ENCODE peak calls at places on chromosomes 13 and 19, in six cellular contexts. One of them, this sample, is unnamed. For H3K4me1, the result is how much of the 10 kb centered on the place peaks cover.

GRCh38 chr13:71644579-71644978 is 222.4 kb downstream of the DACH1 start:
- DNase-seq in A549: no peak
- DNase-seq in ovary: no peak
- DNase-seq in H1: no peak
- DNase-seq in sigmoid colon: no peak
- DNase-seq in tibial nerve: no peak
- DNase-seq in this sample: no peak

GRCh38 chr19:18468517-18468916 is 30.6 kb upstream of the ISYNA1 start:
- DNase-seq in A549: peak
- DNase-seq in ovary: no peak
- DNase-seq in H1: no peak
- DNase-seq in sigmoid colon: peak
- DNase-seq in tibial nerve: no peak
- DNase-seq in this sample: no peak

GRCh38 chr19:45713141-45713540 is 17.6 kb downstream of the FBXO46 start:
- DNase-seq in A549: no peak
- DNase-seq in ovary: no peak
- DNase-seq in H1: no peak
- DNase-seq in sigmoid colon: no peak
- DNase-seq in tibial nerve: no peak
- DNase-seq in this sample: no peak

GRCh38 chr13:51818771-51819511 is 15.0 kb upstream of the DHRS12 start:
- DNase-seq in A549: no peak
- DNase-seq in ovary: no peak
- DNase-seq in H1: no peak
- DNase-seq in sigmoid colon: peak
- DNase-seq in tibial nerve: no peak
- DNase-seq in this sample: peak

GRCh38 chr13:26558074-26558805 is 757 bp downstream of the WASF3 start:
- DNase-seq in A549: no peak
- DNase-seq in ovary: no peak
- DNase-seq in H1: no peak
- DNase-seq in sigmoid colon: no peak
- DNase-seq in tibial nerve: no peak
- DNase-seq in this sample: no peak

GRCh38 chr13:94239135-94239534 is 240.3 kb downstream of the DCT start:
- DNase-seq in A549: no peak
- DNase-seq in ovary: no peak
- DNase-seq in H1: no peak
- DNase-seq in sigmoid colon: no peak
- DNase-seq in tibial nerve: no peak
- DNase-seq in this sample: no peak

GRCh38 chr13:41649659-41650058 is 192.3 kb downstream of the RGCC start:
- DNase-seq in A549: peak
- DNase-seq in ovary: no peak
- DNase-seq in H1: no peak
- DNase-seq in sigmoid colon: no peak
- DNase-seq in tibial nerve: no peak
- DNase-seq in this sample: no peak

GRCh38 chr13:25141042-25141441 is 31.0 kb downstream of the AMER2 start:
- DNase-seq in A549: no peak
- DNase-seq in ovary: no peak
- DNase-seq in H1: no peak
- DNase-seq in sigmoid colon: no peak
- DNase-seq in tibial nerve: no peak
- DNase-seq in this sample: no peak

GRCh38 chr13:51844862-51845573 is at the start of gene TMEM272:
- DNase-seq in A549: peak
- DNase-seq in ovary: peak
- DNase-seq in H1: no peak
- DNase-seq in sigmoid colon: no peak
- DNase-seq in tibial nerve: no peak
- DNase-seq in this sample: peak

GRCh38 chr19:3656747-3657394 is 30.3 kb upstream of the CACTIN start:
- DNase-seq in A549: no peak
- DNase-seq in ovary: no peak
- DNase-seq in H1: no peak
- DNase-seq in sigmoid colon: no peak
- DNase-seq in tibial nerve: no peak
- DNase-seq in this sample: no peak

GRCh38 chr13:75869981-75870380 is 233.9 kb downstream of the LMO7 start:
- DNase-seq in A549: no peak
- DNase-seq in ovary: no peak
- DNase-seq in H1: no peak
- DNase-seq in sigmoid colon: no peak
- DNase-seq in tibial nerve: no peak
- DNase-seq in this sample: no peak

GRCh38 chr13:34611678-34612077 is 330.4 kb upstream of the NBEA start:
- DNase-seq in A549: no peak
- DNase-seq in ovary: no peak
- DNase-seq in H1: no peak
- DNase-seq in sigmoid colon: no peak
- DNase-seq in tibial nerve: no peak
- DNase-seq in this sample: no peak

GRCh38 chr19:39342647-39343305 is 555 bp downstream of the SAMD4B start:
- DNase-seq in A549: no peak
- DNase-seq in ovary: peak
- DNase-seq in H1: no peak
- DNase-seq in sigmoid colon: peak
- DNase-seq in tibial nerve: no peak
- DNase-seq in this sample: no peak

GRCh38 chr19:7673995-7674667 is 2.8 kb upstream of the MCEMP1 start:
- DNase-seq in A549: peak
- DNase-seq in ovary: no peak
- DNase-seq in H1: no peak
- DNase-seq in sigmoid colon: peak
- DNase-seq in tibial nerve: no peak
- DNase-seq in this sample: peak

GRCh38 chr19:4328243-4328990 is 10.2 kb downstream of the STAP2 start:
- DNase-seq in A549: peak
- DNase-seq in ovary: peak
- DNase-seq in H1: peak
- DNase-seq in sigmoid colon: peak
- DNase-seq in tibial nerve: peak
- DNase-seq in this sample: peak

GRCh38 chr19:51550848-51551672 is 19.6 kb upstream of the SIGLEC6 start:
- DNase-seq in A549: no peak
- DNase-seq in ovary: no peak
- DNase-seq in H1: no peak
- DNase-seq in sigmoid colon: no peak
- DNase-seq in tibial nerve: no peak
- DNase-seq in this sample: no peak

GRCh38 chr13:65461590-65461989 is 1768.5 kb downstream of the PCDH9 start:
- DNase-seq in A549: no peak
- DNase-seq in ovary: no peak
- DNase-seq in H1: no peak
- DNase-seq in sigmoid colon: no peak
- DNase-seq in tibial nerve: no peak
- DNase-seq in this sample: no peak

GRCh38 chr13:112186091-112186490 is 119.1 kb downstream of the SOX1 start:
- DNase-seq in A549: no peak
- DNase-seq in ovary: peak
- DNase-seq in H1: no peak
- DNase-seq in sigmoid colon: peak
- DNase-seq in tibial nerve: no peak
- DNase-seq in this sample: no peak

GRCh38 chr19:29841209-29841558 is 29.4 kb downstream of the CCNE1 start:
- DNase-seq in A549: peak
- DNase-seq in ovary: peak
- DNase-seq in H1: no peak
- DNase-seq in sigmoid colon: peak
- DNase-seq in tibial nerve: no peak
- DNase-seq in this sample: no peak

GRCh38 chr19:5143471-5144411 is 174.8 kb downstream of the KDM4B start:
- DNase-seq in A549: no peak
- DNase-seq in ovary: no peak
- DNase-seq in H1: no peak
- DNase-seq in sigmoid colon: no peak
- DNase-seq in tibial nerve: no peak
- DNase-seq in this sample: no peak

GRCh38 chr13:100694722-100695644 is 20.4 kb upstream of the TMTC4 start:
- DNase-seq in A549: peak
- DNase-seq in ovary: peak
- DNase-seq in H1: peak
- DNase-seq in sigmoid colon: no peak
- DNase-seq in tibial nerve: no peak
- DNase-seq in this sample: peak

GRCh38 chr13:22665531-22665930 is 515.2 kb upstream of the SGCG start:
- DNase-seq in A549: peak
- DNase-seq in ovary: no peak
- DNase-seq in H1: no peak
- DNase-seq in sigmoid colon: no peak
- DNase-seq in tibial nerve: no peak
- DNase-seq in this sample: no peak

GRCh38 chr13:66665991-66666390 is 564.1 kb downstream of the PCDH9 start:
- DNase-seq in A549: peak
- DNase-seq in ovary: no peak
- DNase-seq in H1: no peak
- DNase-seq in sigmoid colon: no peak
- DNase-seq in tibial nerve: no peak
- DNase-seq in this sample: no peak

GRCh38 chr13:109974354-109974753 is 188.0 kb upstream of the IRS2 start:
- DNase-seq in A549: no peak
- DNase-seq in ovary: no peak
- DNase-seq in H1: no peak
- DNase-seq in sigmoid colon: no peak
- DNase-seq in tibial nerve: no peak
- DNase-seq in this sample: no peak

GRCh38 chr13:44989941-44990340 is 603 bp downstream of the GPALPP1 start:
- DNase-seq in A549: no peak
- DNase-seq in ovary: no peak
- DNase-seq in H1: no peak
- DNase-seq in sigmoid colon: no peak
- DNase-seq in tibial nerve: no peak
- DNase-seq in this sample: no peak

GRCh38 chr19:36152061-36152885 is at the start of gene COX7A1:
- DNase-seq in A549: no peak
- DNase-seq in ovary: peak
- DNase-seq in H1: no peak
- DNase-seq in sigmoid colon: peak
- DNase-seq in tibial nerve: peak
- DNase-seq in this sample: no peak

GRCh38 chr19:47631681-47632446 is 22.9 kb downstream of the BICRA start:
- DNase-seq in A549: no peak
- DNase-seq in ovary: no peak
- DNase-seq in H1: no peak
- DNase-seq in sigmoid colon: no peak
- DNase-seq in tibial nerve: no peak
- DNase-seq in this sample: no peak

GRCh38 chr19:16076958-16077611 is 790 bp downstream of the TPM4 start:
- DNase-seq in A549: no peak
- DNase-seq in ovary: peak
- DNase-seq in H1: no peak
- DNase-seq in sigmoid colon: peak
- DNase-seq in tibial nerve: peak
- DNase-seq in this sample: peak

GRCh38 chr19:1164684-1165531 is 9.2 kb downstream of the SBNO2 start:
- DNase-seq in A549: no peak
- DNase-seq in ovary: no peak
- DNase-seq in H1: no peak
- DNase-seq in sigmoid colon: no peak
- DNase-seq in tibial nerve: no peak
- DNase-seq in this sample: peak
- H3K4me1 ChIP-seq in A549: under half
- H3K4me1 ChIP-seq in ovary: under half
- H3K4me1 ChIP-seq in H1: under half
- H3K4me1 ChIP-seq in sigmoid colon: under half
- H3K4me1 ChIP-seq in tibial nerve: under half
- H3K4me1 ChIP-seq in this sample: half or more

GRCh38 chr19:49894879-49895565 is 1.7 kb downstream of the IL4I1 start:
- DNase-seq in A549: no peak
- DNase-seq in ovary: no peak
- DNase-seq in H1: no peak
- DNase-seq in sigmoid colon: no peak
- DNase-seq in tibial nerve: no peak
- DNase-seq in this sample: no peak
- TF ChIP-seq EP300 in A549: no peak
- TF ChIP-seq EP300 in ovary: no peak
- TF ChIP-seq EP300 in H1: no peak
- TF ChIP-seq EP300 in sigmoid colon: no peak
- TF ChIP-seq EP300 in tibial nerve: no peak
- TF ChIP-seq EP300 in this sample: no peak

DNA sequence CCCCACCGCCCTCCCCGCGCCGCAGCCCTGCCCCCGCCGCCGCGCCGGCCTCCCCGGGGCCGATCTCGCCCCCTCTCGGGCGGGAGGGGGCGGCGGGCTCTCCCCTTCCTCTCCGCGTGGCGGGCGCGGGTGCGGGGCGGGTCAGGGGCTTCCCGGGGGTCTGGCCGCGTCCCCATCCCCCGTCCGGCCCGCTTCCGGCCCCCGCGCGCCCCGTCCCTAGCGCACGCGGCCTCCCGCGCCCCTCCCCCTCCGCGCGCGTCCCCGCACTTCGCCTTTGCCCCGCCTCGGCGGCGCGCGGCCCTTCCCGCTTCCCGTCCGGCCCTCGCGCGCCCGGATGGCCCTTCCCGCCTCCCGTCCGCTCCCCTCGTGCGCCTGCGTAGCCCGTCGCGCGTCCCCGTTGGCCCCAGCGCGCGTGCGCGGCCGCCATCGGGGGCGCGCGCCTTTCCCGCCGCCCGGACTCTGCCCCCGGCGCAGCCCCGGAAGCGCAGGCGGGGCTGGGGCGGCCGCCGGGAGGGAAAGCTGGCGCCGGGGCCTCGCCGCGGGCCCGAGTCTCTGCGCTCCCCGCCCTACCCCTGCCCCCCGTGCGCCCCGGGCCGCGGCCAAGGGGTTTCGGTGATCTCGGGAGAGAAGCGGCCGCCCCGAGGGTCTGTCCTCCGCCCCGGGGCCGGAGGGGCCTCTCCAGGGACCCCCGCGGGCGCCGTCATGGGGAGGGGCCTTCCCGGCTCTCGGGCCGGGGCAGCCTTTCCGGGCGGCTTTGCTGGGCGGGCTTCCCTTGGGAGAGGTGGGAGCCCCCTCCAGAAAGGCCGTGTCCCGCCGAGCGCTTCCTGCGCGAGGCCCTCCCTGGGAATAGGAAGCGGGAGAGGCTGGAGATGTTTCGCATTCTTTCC is 519 bp downstream of the PTBP1 start:
- DNase-seq in A549: peak
- DNase-seq in ovary: peak
- DNase-seq in H1: no peak
- DNase-seq in sigmoid colon: peak
- DNase-seq in tibial nerve: peak
- DNase-seq in this sample: peak
- H3K4me1 ChIP-seq in A549: under half
- H3K4me1 ChIP-seq in ovary: under half
- H3K4me1 ChIP-seq in H1: under half
- H3K4me1 ChIP-seq in sigmoid colon: half or more
- H3K4me1 ChIP-seq in tibial nerve: half or more
- H3K4me1 ChIP-seq in this sample: half or more

DNA sequence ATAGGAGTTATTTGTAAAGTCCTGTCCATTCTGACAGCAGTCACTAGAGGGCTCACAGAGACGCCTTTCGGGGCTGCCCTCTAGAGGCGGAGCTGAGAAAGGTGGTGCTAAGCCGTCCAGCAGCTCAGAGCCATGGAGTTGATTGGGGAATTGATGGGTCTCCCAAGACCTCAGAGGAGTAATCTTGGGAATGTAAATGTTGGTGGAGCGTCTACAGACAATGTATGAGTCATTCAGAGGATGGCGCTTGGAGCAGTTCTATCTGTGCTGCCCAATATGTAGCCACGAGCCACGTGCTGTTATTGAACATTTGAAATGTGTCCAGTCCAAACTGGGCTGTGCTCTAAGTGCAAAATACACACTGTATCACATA is 287.4 kb downstream of the COG6 start:
- DNase-seq in A549: peak
- DNase-seq in ovary: peak
- DNase-seq in H1: peak
- DNase-seq in sigmoid colon: peak
- DNase-seq in tibial nerve: peak
- DNase-seq in this sample: peak
- TF ChIP-seq EP300 in A549: no peak
- TF ChIP-seq EP300 in ovary: no peak
- TF ChIP-seq EP300 in H1: no peak
- TF ChIP-seq EP300 in sigmoid colon: no peak
- TF ChIP-seq EP300 in tibial nerve: peak
- TF ChIP-seq EP300 in this sample: no peak